ENCODE peak calls at places on chromosome 4, in ten cellular contexts. O is ureter; E is NCI-H1092 treated with DMSO at 0.1 percent for 48 hours; T is neuronal stem cell; R is LoVo; Y is esophagus muscularis mucosa; X is stomach; K is HT1080; H is stimulated activated CD4-positive, alpha-beta T cell treated with anti-CD3 and anti-CD28 coated beads, Interleukin-12 subunit alpha, Interleukin-12 subunit beta, amount 100 ng/mL, for 4 hours; A is tibial nerve. Z is an unnamed sample.

GRCh38 chr4:126750723-126751122 is 882.0 kb upstream of the INTU start:
- DNase-seq in H (no peak), R (no peak), X (no peak), K (no peak), E (no peak), A (no peak), O (no peak), Y (no peak), T (no peak), Z (no peak)

GRCh38 chr4:93182722-93183121 is 645.8 kb upstream of the ATOH1 start:
- DNase-seq in Y (no peak), O (no peak), H (no peak), X (peak; percentile 71), K (no peak), R (no peak), T (no peak), E (peak; percentile 18), A (no peak), Z (peak; percentile 84)

GRCh38 chr4:19024047-19024446 is 1002.5 kb upstream of the LCORL start:
- DNase-seq in E (no peak), R (no peak), A (no peak), Y (no peak), O (no peak), K (no peak), X (no peak), T (no peak), H (no peak), Z (no peak)

GRCh38 chr4:40119344-40119743 is 62.7 kb downstream of the N4BP2 start:
- DNase-seq in R (no peak), T (no peak), X (no peak), A (no peak), E (no peak), O (no peak), Y (no peak), K (no peak), H (no peak), Z (no peak)

GRCh38 chr4:109979932-109980717 is 67.4 kb downstream of the EGF start:
- DNase-seq in O (no peak), R (no peak), Y (no peak), T (no peak), A (no peak), H (no peak), K (peak; percentile 87), E (no peak), X (no peak), Z (peak; percentile 85)

GRCh38 chr4:131137196-131137595 is 2011.9 kb upstream of the PCDH10 start:
- DNase-seq in Y (no peak), X (no peak), T (no peak), A (no peak), R (no peak), O (no peak), E (no peak), H (no peak), K (no peak), Z (no peak)

GRCh38 chr4:20219526-20219925 is 32.2 kb upstream of the SLIT2 start:
- DNase-seq in T (no peak), R (no peak), E (no peak), Y (no peak), A (no peak), X (no peak), K (no peak), H (no peak), O (no peak), Z (peak; percentile 33)

GRCh38 chr4:130478406-130478805 is 1382.5 kb downstream of the C4orf33 start:
- DNase-seq in R (no peak), X (no peak), H (no peak), K (peak; percentile 53), A (no peak), Y (no peak), E (no peak), O (no peak), T (no peak), Z (peak; percentile 51)

GRCh38 chr4:138845051-138845450 is 170.5 kb upstream of the NOCT start:
- DNase-seq in R (no peak), Y (no peak), A (no peak), T (no peak), X (no peak), O (no peak), K (no peak), H (no peak), E (no peak), Z (no peak)

GRCh38 chr4:105556175-105556574 is 3.8 kb downstream of the ARHGEF38 start:
- DNase-seq in E (no peak), X (no peak), A (no peak), Y (no peak), H (no peak), K (no peak), R (no peak), O (no peak), T (no peak), Z (no peak)

GRCh38 chr4:8695237-8696219 is 103.0 kb downstream of the CPZ start:
- DNase-seq in E (no peak), Y (no peak), T (no peak), K (no peak), H (no peak), O (no peak), X (peak; percentile 10), R (no peak), A (no peak), Z (no peak)

GRCh38 chr4:139774759-139775487 is 109.3 kb downstream of the MGST2 start:
- DNase-seq in T (no peak), H (no peak), K (no peak), R (peak; percentile 6), E (peak; percentile 52), A (no peak), O (no peak), Y (no peak), X (no peak), Z (peak; percentile 29)

GRCh38 chr4:86441175-86441960 is 81.5 kb upstream of the MAPK10 start:
- DNase-seq in E (no peak), R (no peak), H (no peak), Y (no peak), K (peak; percentile 24), X (no peak), O (no peak), T (no peak), A (no peak), Z (peak; percentile 94)

GRCh38 chr4:59243038-59243437 is 1957.1 kb upstream of the ADGRL3 start:
- DNase-seq in X (no peak), H (no peak), E (no peak), T (no peak), Y (no peak), R (no peak), K (no peak), A (no peak), O (no peak), Z (no peak)

Z was measured in bronchial epithelial cell.